ENCODE peak calls at places on chromosome 11, in ten cellular contexts. T is ovary; Y is CD4-positive, alpha-beta memory T cell; R is CD8-positive, alpha-beta memory T cell; Q is tibial nerve; V is body of pancreas; K is left ventricle myocardium inferior; Z is H9; L is AG04450; O is colonic mucosa. E is an unnamed sample. For H3K27me3 and H3K9me3, the result is how much of the 10 kb centered on the place peaks cover.

GRCh38 chr11:10303558-10304363 is 1.1 kb upstream of the ADM start:
- DNase-seq in Y (peak), Q (no peak), V (peak), R (no peak), T (no peak), O (peak), Z (peak), L (no peak), K (peak), E (peak)

GRCh38 chr11:111795333-111795985 is 29.3 kb upstream of the PPP2R1B start:
- DNase-seq in V (no peak), K (no peak), Q (no peak), O (no peak), T (no peak), Y (no peak), L (peak), R (no peak), Z (no peak), E (no peak)

GRCh38 chr11:114984611-114985163 is 306.4 kb downstream of the NXPE2 start:
- DNase-seq in V (no peak), T (no peak), Z (no peak), Y (no peak), Q (no peak), L (no peak), R (no peak), K (no peak), O (no peak), E (no peak)

GRCh38 chr11:44310456-44311272 is 725 bp upstream of the ALX4 start:
- DNase-seq in V (no peak), R (no peak), O (no peak), Z (peak), K (no peak), L (no peak), Q (no peak), T (no peak), Y (no peak), E (no peak)

GRCh38 chr11:34837246-34837856 is 78.8 kb downstream of the APIP start:
- DNase-seq in O (no peak), K (no peak), L (no peak), Z (peak), T (no peak), Q (no peak), V (no peak), Y (no peak), R (no peak), E (no peak)

GRCh38 chr11:84249344-84250135 is 963.4 kb upstream of the CCDC90B start:
- DNase-seq in Q (no peak), V (no peak), R (no peak), Y (no peak), T (no peak), Z (no peak), O (no peak), K (no peak), L (no peak), E (no peak)

GRCh38 chr11:48025983-48026340 is 45.6 kb downstream of the PTPRJ start:
- DNase-seq in Z (no peak), Y (no peak), L (no peak), V (no peak), K (no peak), R (no peak), Q (no peak), O (no peak), T (no peak), E (no peak)

GRCh38 chr11:78414321-78415051 is 3.1 kb downstream of the GAB2 start:
- DNase-seq in R (no peak), V (no peak), L (no peak), Z (no peak), O (no peak), K (no peak), Q (no peak), T (no peak), Y (no peak), E (no peak)

GRCh38 chr11:19253817-19254216 is 13.1 kb upstream of the E2F8 start:
- DNase-seq in L (no peak), Q (no peak), Y (no peak), O (no peak), V (no peak), R (no peak), Z (no peak), T (no peak), K (no peak), E (no peak)

GRCh38 chr11:59158206-59159068 is 13.5 kb upstream of the DTX4 start:
- DNase-seq in K (peak), Z (peak), Q (peak), O (peak), R (peak), V (peak), T (no peak), L (peak), Y (peak), E (peak)

GRCh38 chr11:34501500-34501899 is 12.1 kb downstream of the ELF5 start:
- DNase-seq in Z (no peak), L (peak), Q (peak), V (peak), T (no peak), Y (no peak), K (no peak), R (no peak), O (no peak), E (no peak)

GRCh38 chr11:119148855-119149370 is at the start of gene ABCG4:
- DNase-seq in Q (no peak), K (peak), L (no peak), V (peak), Z (peak), R (no peak), Y (peak), O (no peak), T (no peak), E (peak)

GRCh38 chr11:91850533-91851305 is 373.9 kb upstream of the FAT3 start:
- DNase-seq in V (no peak), Y (no peak), Q (no peak), R (no peak), K (no peak), L (no peak), Z (no peak), T (no peak), O (no peak), E (no peak)

GRCh38 chr11:130638048-130638447 is 189.6 kb downstream of the ADAMTS15 start:
- DNase-seq in T (peak), R (no peak), O (no peak), Q (no peak), Y (no peak), L (no peak), Z (no peak), K (no peak), V (no peak), E (no peak)

GRCh38 chr11:61776561-61777075 is 15.8 kb downstream of the TMEM258 start:
- DNase-seq in Y (peak), Z (peak), R (peak), V (peak), T (peak), O (peak), K (no peak), Q (peak), L (peak), E (peak)

GRCh38 chr11:45328726-45329125 is 42.6 kb upstream of the SYT13 start:
- DNase-seq in O (no peak), T (no peak), Q (no peak), Z (no peak), Y (no peak), L (no peak), R (no peak), V (no peak), K (no peak), E (no peak)

GRCh38 chr11:83070878-83071640 is 638 bp downstream of the RAB30 start:
- DNase-seq in Z (no peak), K (peak), T (peak), V (peak), R (peak), Y (peak), O (peak), Q (no peak), L (no peak), E (no peak)

GRCh38 chr11:69122642-69123431 is 32.9 kb upstream of the SMIM38 start:
- DNase-seq in V (peak), Y (peak), K (peak), T (peak), Z (peak), L (peak), R (no peak), Q (no peak), O (peak), E (peak)

GRCh38 chr11:46247090-46247489 is 30.4 kb upstream of the CREB3L1 start:
- DNase-seq in K (no peak), L (no peak), R (no peak), Q (no peak), T (no peak), Z (no peak), Y (no peak), V (no peak), O (no peak), E (no peak)

GRCh38 chr11:72646472-72646871 is 27.8 kb downstream of the PDE2A start:
- DNase-seq in V (no peak), Z (no peak), L (no peak), Q (no peak), Y (no peak), O (no peak), K (no peak), R (no peak), T (no peak), E (no peak)

GRCh38 chr11:69563946-69564780 is 76.8 kb upstream of the CCND1 start:
- DNase-seq in Z (no peak), Y (no peak), T (no peak), V (no peak), Q (no peak), L (no peak), R (no peak), O (no peak), K (no peak), E (no peak)

GRCh38 chr11:69274531-69275016 is 19.4 kb upstream of the MYEOV start:
- DNase-seq in Z (no peak), R (no peak), K (no peak), O (peak), V (peak), Y (no peak), T (no peak), L (no peak), Q (no peak), E (no peak)

GRCh38 chr11:92886243-92886905 is 83.1 kb upstream of the MTNR1B start:
- DNase-seq in L (peak), O (peak), Y (no peak), V (peak), T (no peak), K (no peak), Z (no peak), R (no peak), Q (peak), E (no peak)

GRCh38 chr11:74022541-74022940 is 13.7 kb upstream of the UCP3 start:
- DNase-seq in Z (no peak), T (no peak), K (no peak), L (no peak), O (no peak), R (no peak), V (no peak), Y (no peak), Q (no peak), E (no peak)

GRCh38 chr11:74024630-74025029 is 15.7 kb upstream of the UCP3 start:
- DNase-seq in Z (no peak), O (peak), V (peak), Q (peak), L (peak), R (no peak), Y (no peak), T (no peak), K (peak), E (no peak)

GRCh38 chr11:74023291-74023690 is 14.4 kb upstream of the UCP3 start:
- DNase-seq in Y (no peak), K (no peak), Q (no peak), R (no peak), Z (no peak), O (no peak), T (no peak), L (no peak), V (no peak), E (no peak)

GRCh38 chr11:74021998-74022397 is 13.1 kb upstream of the UCP3 start:
- DNase-seq in K (no peak), V (no peak), O (no peak), Z (no peak), Q (no peak), R (no peak), T (no peak), Y (no peak), L (no peak), E (no peak)

DNA sequence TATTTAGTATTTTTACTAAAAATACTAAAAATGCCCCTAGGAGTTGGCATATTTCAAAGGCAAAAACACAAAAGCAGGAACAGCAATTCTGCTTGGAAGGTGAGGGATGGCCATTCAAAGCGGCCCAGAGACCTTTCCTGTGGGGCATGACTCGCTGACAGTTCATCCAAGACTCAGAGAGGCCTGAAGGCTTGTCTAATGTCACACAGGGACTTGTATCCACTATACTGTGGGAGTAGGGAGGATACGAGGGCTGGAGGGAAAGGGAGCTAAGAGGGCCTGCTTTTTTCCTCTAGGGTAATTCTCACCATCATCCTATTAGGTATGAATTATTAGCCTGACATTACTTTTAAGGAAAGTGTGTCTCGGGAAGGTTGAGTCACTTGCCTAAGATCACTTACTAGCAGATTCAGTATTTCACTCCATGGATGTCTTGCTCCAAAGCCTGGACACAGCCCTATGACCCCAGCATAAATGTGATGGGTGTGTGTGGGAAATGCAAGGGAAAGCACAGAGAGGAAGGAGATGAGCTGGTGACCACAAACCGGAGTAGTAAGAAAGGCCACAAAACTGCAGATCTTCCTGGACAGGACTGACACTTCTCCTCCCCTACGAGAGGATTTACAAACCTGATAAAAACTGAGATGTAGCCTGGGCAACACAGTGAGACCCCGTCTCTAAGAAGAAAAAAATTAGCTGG is 16.7 kb upstream of the UCP3 start:
- DNase-seq in R (no peak), Y (no peak), Q (no peak), T (no peak), L (no peak), O (no peak), V (no peak), K (no peak), Z (no peak), E (no peak)
- H3K27ac ChIP-seq in R (no peak), Y (no peak), Q (no peak), T (no peak), L (peak), O (no peak), V (no peak), K (no peak), Z (no peak), E (no peak)

GRCh38 chr11:31807791-31808074 is 3.4 kb downstream of the PAX6 start:
- DNase-seq in V (no peak), L (no peak), Y (no peak), O (no peak), K (no peak), Q (no peak), R (no peak), T (no peak), Z (no peak), E (no peak)

GRCh38 chr11:31805629-31806185 is 5.4 kb downstream of the PAX6 start:
- DNase-seq in L (no peak), O (no peak), T (no peak), Q (peak), V (no peak), R (no peak), K (no peak), Y (no peak), Z (peak), E (no peak)

GRCh38 chr11:31805037-31805628 is 6.0 kb downstream of the PAX6 start:
- DNase-seq in Y (no peak), L (no peak), Z (peak), Q (no peak), T (no peak), O (no peak), R (no peak), K (no peak), V (no peak), E (no peak)

GRCh38 chr11:31806944-31807790 is 4.0 kb downstream of the PAX6 start:
- DNase-seq in V (no peak), K (no peak), O (no peak), Z (no peak), R (no peak), L (no peak), T (no peak), Q (peak), Y (no peak), E (no peak)

DNA sequence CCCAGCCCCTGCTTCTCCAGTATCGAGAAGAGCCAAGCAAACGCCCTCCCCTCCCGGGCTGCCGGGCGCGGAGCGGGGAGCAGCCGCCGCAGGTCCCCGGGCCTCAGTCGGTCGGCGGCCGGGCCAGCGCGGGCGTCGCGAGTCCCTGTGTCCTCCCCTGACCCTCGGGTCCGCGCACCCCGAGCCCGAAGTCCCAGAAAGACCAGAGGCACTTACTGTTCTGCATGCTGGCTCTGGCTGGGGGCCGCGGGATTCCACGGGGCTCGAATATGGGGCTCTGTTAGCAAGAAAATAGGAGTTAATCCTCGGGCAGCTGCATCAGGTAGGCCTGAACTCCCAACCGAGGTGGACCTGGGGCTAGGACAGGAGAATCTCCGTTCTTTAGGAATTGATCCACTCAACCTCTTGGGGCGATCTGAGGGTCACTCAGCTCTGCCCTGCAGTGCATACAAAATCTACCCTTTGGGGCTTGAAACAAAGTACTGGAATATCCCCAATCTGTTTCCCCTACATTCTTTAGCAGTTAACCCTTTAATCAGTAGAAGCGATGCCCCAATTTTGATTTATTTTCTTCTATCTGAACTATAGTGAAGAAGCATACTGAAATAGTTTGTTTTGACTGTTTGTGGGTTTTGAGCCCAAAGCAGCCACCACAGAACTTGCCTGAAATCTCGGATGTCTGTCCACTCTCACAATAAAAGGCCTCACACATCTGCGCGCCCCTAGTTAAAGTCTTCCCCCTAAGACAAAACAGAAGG is 4.8 kb downstream of the PAX6 start:
- DNase-seq in Z (peak), Q (peak), K (no peak), V (no peak), Y (no peak), R (no peak), T (no peak), O (peak), L (no peak), E (no peak)
- H3K27me3 ChIP-seq in Z (half or more), Q (half or more), K (half or more), V (half or more), Y (half or more), R (half or more), T (under half), O (half or more), L (half or more), E (half or more)

DNA sequence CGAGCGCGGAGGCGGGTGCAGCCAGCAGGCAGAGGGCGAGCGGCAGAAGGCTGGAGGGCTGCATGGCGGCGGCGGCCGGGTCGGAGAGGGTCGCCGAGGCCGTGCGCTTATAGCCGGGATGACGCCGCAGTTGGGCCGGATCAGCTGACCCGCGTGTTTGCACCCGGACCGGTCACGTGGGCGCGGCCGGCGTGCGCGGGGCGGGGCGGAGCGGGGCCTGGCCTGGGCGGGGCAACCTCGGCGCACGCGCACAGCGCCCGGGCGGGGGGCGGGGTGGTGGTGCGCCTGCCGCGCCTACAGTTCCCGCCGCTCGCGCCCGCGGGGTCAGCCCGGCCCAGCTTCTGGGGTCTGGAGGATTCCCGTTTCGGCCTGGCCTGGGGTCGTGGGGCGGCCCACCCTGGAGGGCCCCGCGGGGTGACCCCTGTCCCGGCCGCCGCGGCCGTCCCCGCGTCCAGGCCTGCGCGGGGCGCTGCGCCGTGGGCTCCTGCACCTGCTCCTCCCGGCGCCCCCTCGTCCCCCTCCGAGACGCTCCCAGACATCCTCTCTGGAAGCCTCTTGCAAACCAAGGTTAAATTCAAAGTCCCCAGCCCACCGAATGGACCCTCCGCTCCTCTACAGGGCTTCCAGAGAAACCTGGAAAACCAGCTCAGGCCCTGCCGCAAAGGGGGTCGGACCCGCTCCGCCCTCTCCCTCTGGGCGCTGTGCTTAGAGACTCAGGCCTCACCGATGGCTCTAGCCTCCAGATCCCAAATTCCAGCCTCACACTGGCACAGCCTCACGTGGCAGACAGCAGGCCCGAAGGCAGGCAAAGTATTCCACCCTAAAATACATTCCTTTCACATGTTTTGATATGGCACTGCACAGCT is at the start of gene CTSD:
- DNase-seq in T (peak), Q (peak), K (peak), Z (peak), Y (peak), O (peak), V (peak), R (peak), L (no peak), E (peak)
- H3K9me3 ChIP-seq in T (under half), Q (under half), K (under half), Z (under half), Y (under half), O (under half), V (under half), R (under half), L (under half), E (under half)

DNA sequence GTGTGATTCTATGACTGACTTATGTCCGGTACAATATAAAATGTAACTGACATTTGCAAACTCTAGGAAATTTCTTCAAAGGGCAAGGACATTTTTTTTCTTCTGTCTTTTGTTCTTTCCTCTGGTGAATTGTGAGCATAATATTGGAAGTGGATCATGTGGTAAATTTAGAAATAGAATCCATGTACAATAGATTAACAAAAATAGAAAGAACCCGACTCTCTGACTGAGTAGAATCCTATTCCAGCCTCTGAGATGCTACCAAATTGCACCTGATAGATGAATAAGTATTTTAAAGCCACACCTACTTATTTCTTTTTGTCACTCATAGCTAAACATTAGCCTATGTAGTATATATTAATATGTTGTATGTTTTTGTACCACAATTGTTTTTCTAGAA is 860.3 kb downstream of the LUZP2 start:
- DNase-seq in K (no peak), Q (no peak), Z (no peak), Y (no peak), L (no peak), O (no peak), T (no peak), V (no peak), R (no peak), E (no peak)
- H3K27ac ChIP-seq in K (no peak), Q (no peak), Z (no peak), Y (no peak), L (no peak), O (no peak), T (no peak), V (no peak), R (no peak), E (no peak)

E was measured in CD4-positive, alpha-beta T cell.